ENCODE peak calls at places on chromosome 17, in seven cellular contexts. One of them, this sample, is unnamed.

GRCh38 chr17:4988168-4988567 is 693 bp upstream of the CAMTA2 start:
- DNase-seq in IMR-90: no peak
- DNase-seq in adrenal gland: no peak
- DNase-seq in HCT116: no peak
- DNase-seq in gastrocnemius medialis: no peak
- DNase-seq in stomach: no peak
- DNase-seq in ovary: no peak
- DNase-seq in this sample: no peak

GRCh38 chr17:43927101-43927935 is 15.0 kb downstream of the PPY start:
- DNase-seq in IMR-90: no peak
- DNase-seq in adrenal gland: no peak
- DNase-seq in HCT116: no peak
- DNase-seq in gastrocnemius medialis: peak
- DNase-seq in stomach: peak
- DNase-seq in ovary: no peak
- DNase-seq in this sample: no peak

GRCh38 chr17:82330322-82331239 is 3.0 kb downstream of the SECTM1 start:
- DNase-seq in IMR-90: peak
- DNase-seq in adrenal gland: no peak
- DNase-seq in HCT116: no peak
- DNase-seq in gastrocnemius medialis: no peak
- DNase-seq in stomach: no peak
- DNase-seq in ovary: peak
- DNase-seq in this sample: peak

GRCh38 chr17:81688616-81689015 is 4.8 kb downstream of the HGS start:
- DNase-seq in IMR-90: no peak
- DNase-seq in adrenal gland: no peak
- DNase-seq in HCT116: no peak
- DNase-seq in gastrocnemius medialis: no peak
- DNase-seq in stomach: no peak
- DNase-seq in ovary: no peak
- DNase-seq in this sample: no peak

GRCh38 chr17:62898239-62898864 is 67.7 kb upstream of the TANC2 start:
- DNase-seq in IMR-90: no peak
- DNase-seq in adrenal gland: no peak
- DNase-seq in HCT116: no peak
- DNase-seq in gastrocnemius medialis: no peak
- DNase-seq in stomach: no peak
- DNase-seq in ovary: no peak
- DNase-seq in this sample: no peak

GRCh38 chr17:82218349-82219075 is 5.9 kb upstream of the CCDC57 start:
- DNase-seq in IMR-90: no peak
- DNase-seq in adrenal gland: no peak
- DNase-seq in HCT116: no peak
- DNase-seq in gastrocnemius medialis: no peak
- DNase-seq in stomach: no peak
- DNase-seq in ovary: no peak
- DNase-seq in this sample: no peak

GRCh38 chr17:64081802-64082799 is 47.8 kb downstream of the ERN1 start:
- DNase-seq in IMR-90: peak
- DNase-seq in adrenal gland: no peak
- DNase-seq in HCT116: peak
- DNase-seq in gastrocnemius medialis: no peak
- DNase-seq in stomach: no peak
- DNase-seq in ovary: no peak
- DNase-seq in this sample: peak

GRCh38 chr17:67636841-67637240 is 80.9 kb upstream of the NOL11 start:
- DNase-seq in IMR-90: peak
- DNase-seq in adrenal gland: no peak
- DNase-seq in HCT116: no peak
- DNase-seq in gastrocnemius medialis: no peak
- DNase-seq in stomach: no peak
- DNase-seq in ovary: no peak
- DNase-seq in this sample: no peak

DNA sequence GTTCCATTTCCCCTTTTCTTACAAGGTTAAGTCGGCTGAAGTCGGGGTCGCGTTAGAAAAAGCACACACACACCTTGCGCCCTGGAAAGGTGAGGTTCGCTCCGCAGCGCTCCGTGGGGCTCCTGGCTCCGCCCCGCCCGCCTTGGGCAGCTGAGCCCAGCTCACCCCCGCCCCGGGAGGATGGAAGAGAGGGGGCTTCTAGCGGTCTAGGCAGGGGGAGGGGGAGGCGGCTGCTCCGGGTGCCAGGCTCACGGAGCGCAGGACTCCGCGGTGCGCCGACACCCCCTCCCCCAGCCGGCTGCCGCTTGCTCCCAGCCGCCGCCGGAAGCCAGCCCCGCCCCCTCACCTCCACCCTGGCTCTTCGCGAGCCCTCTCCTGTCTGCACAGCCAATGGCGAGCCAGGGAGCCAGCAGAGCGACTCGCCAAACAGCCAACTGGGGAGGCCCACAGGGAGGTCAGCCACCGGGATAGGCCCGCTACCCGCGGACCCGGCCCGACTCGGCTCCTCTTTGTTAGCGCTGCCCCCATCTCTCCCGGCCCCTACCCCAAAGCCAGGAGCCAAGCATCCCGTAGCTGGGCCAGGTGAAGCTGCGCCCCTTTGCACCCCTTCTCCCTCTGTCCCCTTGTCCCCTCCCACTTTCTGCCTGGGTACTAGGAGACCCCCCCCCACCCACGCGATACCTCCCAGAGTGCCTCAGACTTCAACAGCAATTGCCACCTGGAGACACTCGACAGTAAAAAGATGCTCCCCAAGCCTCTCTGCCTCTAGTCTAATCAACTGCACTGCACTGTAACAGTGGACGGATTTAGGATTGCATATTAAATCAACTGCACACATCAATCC is 30.2 kb downstream of the FAM222B start:
- DNase-seq in IMR-90: peak
- DNase-seq in adrenal gland: peak
- DNase-seq in HCT116: peak
- DNase-seq in gastrocnemius medialis: peak
- DNase-seq in stomach: peak
- DNase-seq in ovary: peak
- DNase-seq in this sample: peak
- TF ChIP-seq POLR2A in IMR-90: peak
- TF ChIP-seq POLR2A in adrenal gland: no peak
- TF ChIP-seq POLR2A in HCT116: no peak
- TF ChIP-seq POLR2A in gastrocnemius medialis: peak
- TF ChIP-seq POLR2A in stomach: no peak
- TF ChIP-seq POLR2A in ovary: peak
- TF ChIP-seq POLR2A in this sample: peak

GRCh38 chr17:28896491-28896883 is 1.0 kb downstream of the FLOT2 start:
- DNase-seq in IMR-90: no peak
- DNase-seq in adrenal gland: no peak
- DNase-seq in HCT116: no peak
- DNase-seq in gastrocnemius medialis: no peak
- DNase-seq in stomach: no peak
- DNase-seq in ovary: no peak
- DNase-seq in this sample: no peak

GRCh38 chr17:28897769-28898259 is 281 bp upstream of the FLOT2 start:
- DNase-seq in IMR-90: no peak
- DNase-seq in adrenal gland: no peak
- DNase-seq in HCT116: no peak
- DNase-seq in gastrocnemius medialis: no peak
- DNase-seq in stomach: no peak
- DNase-seq in ovary: no peak
- DNase-seq in this sample: no peak

GRCh38 chr17:28898261-28898955 is 875 bp upstream of the FLOT2 start:
- DNase-seq in IMR-90: no peak
- DNase-seq in adrenal gland: no peak
- DNase-seq in HCT116: no peak
- DNase-seq in gastrocnemius medialis: no peak
- DNase-seq in stomach: no peak
- DNase-seq in ovary: no peak
- DNase-seq in this sample: no peak

GRCh38 chr17:28895794-28896447 is 1.6 kb downstream of the FLOT2 start:
- DNase-seq in IMR-90: no peak
- DNase-seq in adrenal gland: no peak
- DNase-seq in HCT116: no peak
- DNase-seq in gastrocnemius medialis: no peak
- DNase-seq in stomach: no peak
- DNase-seq in ovary: no peak
- DNase-seq in this sample: no peak

DNA sequence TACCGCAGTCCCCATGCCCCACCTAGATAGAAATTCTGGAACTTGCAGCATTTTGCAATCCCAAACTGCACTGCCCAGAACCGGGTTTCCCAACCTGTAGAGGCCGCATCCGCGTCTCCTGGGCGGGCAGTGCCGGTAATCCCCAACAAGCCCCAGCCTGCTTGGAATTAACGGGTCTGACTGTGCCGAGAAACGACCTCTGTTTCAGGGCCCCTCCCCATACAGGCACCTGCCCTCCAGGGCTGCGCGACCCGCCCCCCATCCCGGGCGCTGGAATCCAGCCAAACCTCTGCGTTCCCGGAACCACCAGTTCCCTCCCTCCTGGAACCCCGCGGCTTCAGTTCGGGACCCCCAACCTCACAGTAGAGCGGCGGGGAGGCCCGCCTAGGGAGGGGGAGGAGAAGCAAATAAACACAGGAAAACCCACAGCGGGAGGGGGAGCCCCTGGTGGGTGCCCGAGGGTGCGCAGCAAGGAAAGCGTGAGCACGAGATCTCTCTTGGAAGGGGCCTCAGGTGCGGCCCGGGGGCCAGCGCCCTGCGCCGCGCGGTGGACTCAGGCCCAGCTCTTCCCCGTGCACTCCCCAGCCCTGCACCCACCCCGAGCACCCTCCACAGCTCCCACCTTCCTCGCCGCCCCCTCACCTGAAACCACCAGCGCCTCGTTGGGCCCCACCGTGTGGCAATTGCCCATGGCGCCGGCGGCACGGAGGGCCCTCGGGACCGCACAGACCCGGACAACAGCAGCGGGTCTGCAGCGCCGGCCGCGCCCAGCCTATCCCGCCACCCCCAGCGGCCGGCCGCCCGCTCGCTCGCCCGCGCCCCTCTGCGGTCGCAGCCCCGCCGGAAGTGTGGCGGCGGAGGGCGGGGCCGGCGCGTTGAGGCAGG is at the start of gene FLOT2:
- DNase-seq in IMR-90: peak
- DNase-seq in adrenal gland: peak
- DNase-seq in HCT116: no peak
- DNase-seq in gastrocnemius medialis: peak
- DNase-seq in stomach: peak
- DNase-seq in ovary: peak
- DNase-seq in this sample: peak
- TF ChIP-seq POLR2A in IMR-90: no peak
- TF ChIP-seq POLR2A in adrenal gland: peak
- TF ChIP-seq POLR2A in HCT116: peak
- TF ChIP-seq POLR2A in gastrocnemius medialis: peak
- TF ChIP-seq POLR2A in stomach: no peak
- TF ChIP-seq POLR2A in ovary: peak
- TF ChIP-seq POLR2A in this sample: peak

GRCh38 chr17:37118738-37119137 is 170.0 kb downstream of the AATF start:
- DNase-seq in IMR-90: no peak
- DNase-seq in adrenal gland: peak
- DNase-seq in HCT116: no peak
- DNase-seq in gastrocnemius medialis: no peak
- DNase-seq in stomach: no peak
- DNase-seq in ovary: no peak
- DNase-seq in this sample: no peak

GRCh38 chr17:37124825-37125181 is 176.0 kb downstream of the AATF start:
- DNase-seq in IMR-90: no peak
- DNase-seq in adrenal gland: no peak
- DNase-seq in HCT116: no peak
- DNase-seq in gastrocnemius medialis: no peak
- DNase-seq in stomach: no peak
- DNase-seq in ovary: no peak
- DNase-seq in this sample: no peak

GRCh38 chr17:37121616-37122015 is 172.9 kb downstream of the AATF start:
- DNase-seq in IMR-90: no peak
- DNase-seq in adrenal gland: no peak
- DNase-seq in HCT116: no peak
- DNase-seq in gastrocnemius medialis: no peak
- DNase-seq in stomach: no peak
- DNase-seq in ovary: no peak
- DNase-seq in this sample: no peak

DNA sequence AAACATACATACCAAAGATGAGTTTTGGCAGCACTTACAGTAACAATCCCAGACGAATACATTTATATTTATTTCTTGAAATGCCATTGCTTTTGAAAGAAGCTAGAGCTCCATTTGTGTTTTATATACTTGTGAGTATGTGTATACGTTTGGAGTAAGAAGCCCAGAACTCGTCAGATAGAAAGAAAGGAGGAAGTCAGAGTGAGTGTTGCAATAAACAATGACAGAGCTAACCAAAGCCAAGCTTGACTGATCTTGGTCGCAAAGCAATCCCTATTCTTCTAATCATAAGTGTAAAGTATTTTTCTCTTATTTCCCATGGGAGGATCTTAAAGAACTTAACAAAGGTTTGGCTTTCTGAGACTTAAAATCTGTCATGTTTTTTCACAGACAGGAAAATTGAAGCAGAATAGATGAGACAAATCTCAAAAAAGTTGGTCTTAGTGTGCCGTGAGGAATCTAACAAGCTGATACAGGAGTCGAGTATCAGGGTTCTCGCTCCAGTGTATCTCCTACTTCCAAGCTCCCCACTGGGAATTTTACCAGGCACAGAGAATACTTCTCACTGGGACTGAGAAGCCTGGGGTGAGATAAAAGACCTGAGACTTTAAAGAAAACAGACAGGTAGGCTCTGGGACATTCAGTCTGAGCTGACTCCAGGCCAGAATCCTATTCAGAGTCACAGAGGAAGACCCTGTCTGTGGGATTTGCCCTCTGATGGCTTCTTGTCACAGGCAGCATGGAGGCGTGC is 175.5 kb downstream of the AATF start:
- DNase-seq in IMR-90: peak
- DNase-seq in adrenal gland: no peak
- DNase-seq in HCT116: no peak
- DNase-seq in gastrocnemius medialis: no peak
- DNase-seq in stomach: no peak
- DNase-seq in ovary: no peak
- DNase-seq in this sample: no peak
- TF ChIP-seq POLR2A in IMR-90: no peak
- TF ChIP-seq POLR2A in adrenal gland: no peak
- TF ChIP-seq POLR2A in HCT116: no peak
- TF ChIP-seq POLR2A in gastrocnemius medialis: no peak
- TF ChIP-seq POLR2A in stomach: no peak
- TF ChIP-seq POLR2A in ovary: no peak
- TF ChIP-seq POLR2A in this sample: no peak

GRCh38 chr17:7477392-7478275 is 1.8 kb downstream of the ZBTB4 start:
- DNase-seq in IMR-90: peak
- DNase-seq in adrenal gland: peak
- DNase-seq in HCT116: no peak
- DNase-seq in gastrocnemius medialis: peak
- DNase-seq in stomach: peak
- DNase-seq in ovary: peak
- DNase-seq in this sample: no peak

GRCh38 chr17:7479389-7480192 is at the start of gene ZBTB4:
- DNase-seq in IMR-90: peak
- DNase-seq in adrenal gland: peak
- DNase-seq in HCT116: no peak
- DNase-seq in gastrocnemius medialis: peak
- DNase-seq in stomach: peak
- DNase-seq in ovary: peak
- DNase-seq in this sample: no peak

GRCh38 chr17:7476951-7477350 is 2.5 kb downstream of the ZBTB4 start:
- DNase-seq in IMR-90: no peak
- DNase-seq in adrenal gland: no peak
- DNase-seq in HCT116: no peak
- DNase-seq in gastrocnemius medialis: no peak
- DNase-seq in stomach: no peak
- DNase-seq in ovary: no peak
- DNase-seq in this sample: no peak

GRCh38 chr17:7478276-7479138 is 924 bp downstream of the ZBTB4 start:
- DNase-seq in IMR-90: peak
- DNase-seq in adrenal gland: peak
- DNase-seq in HCT116: no peak
- DNase-seq in gastrocnemius medialis: peak
- DNase-seq in stomach: peak
- DNase-seq in ovary: peak
- DNase-seq in this sample: peak

GRCh38 chr17:7479139-7479388 is 367 bp downstream of the ZBTB4 start:
- DNase-seq in IMR-90: no peak
- DNase-seq in adrenal gland: no peak
- DNase-seq in HCT116: no peak
- DNase-seq in gastrocnemius medialis: no peak
- DNase-seq in stomach: no peak
- DNase-seq in ovary: no peak
- DNase-seq in this sample: no peak
- TF ChIP-seq POLR2A in IMR-90: no peak
- TF ChIP-seq POLR2A in adrenal gland: no peak
- TF ChIP-seq POLR2A in HCT116: no peak
- TF ChIP-seq POLR2A in gastrocnemius medialis: no peak
- TF ChIP-seq POLR2A in stomach: no peak
- TF ChIP-seq POLR2A in ovary: no peak
- TF ChIP-seq POLR2A in this sample: no peak